ENCODE peak calls at places on chromosomes 2 and 18, in five cellular contexts. W, V, Z, E and A are unnamed samples.

GRCh38 chr2:20291106-20291564 is 59.5 kb downstream of the PUM2 start:
- DNase-seq in W (peak), V (peak), Z (peak), E (peak), A (peak)

GRCh38 chr2:69253893-69254292 is 133.1 kb downstream of the GFPT1 start:
- DNase-seq in W (no peak), V (no peak), Z (peak), E (peak), A (peak)

GRCh38 chr2:75044291-75044690 is 85.8 kb downstream of the POLE4 start:
- DNase-seq in W (no peak), V (no peak), Z (no peak), E (no peak), A (no peak)

GRCh38 chr2:99804969-99805368 is 315.2 kb upstream of the REV1 start:
- DNase-seq in W (no peak), V (no peak), Z (no peak), E (no peak), A (no peak)

GRCh38 chr2:176612736-176613135 is 343.5 kb downstream of the MTX2 start:
- DNase-seq in W (no peak), V (no peak), Z (peak), E (no peak), A (peak)

GRCh38 chr18:36579311-36579710 is 249.5 kb downstream of the TPGS2 start:
- DNase-seq in W (no peak), V (no peak), Z (peak), E (no peak), A (no peak)

GRCh38 chr2:109065335-109065734 is 63.7 kb upstream of the SH3RF3 start:
- DNase-seq in W (no peak), V (no peak), Z (no peak), E (no peak), A (no peak)

GRCh38 chr2:207165121-207166038 is at the start of gene KLF7:
- DNase-seq in W (peak), V (peak), Z (peak), E (no peak), A (peak)

GRCh38 chr2:19038096-19039015 is 320.1 kb downstream of the OSR1 start:
- DNase-seq in W (no peak), V (no peak), Z (peak), E (no peak), A (peak)

GRCh38 chr2:132757676-132758075 is 87.7 kb upstream of the LYPD1 start:
- DNase-seq in W (no peak), V (no peak), Z (peak), E (no peak), A (no peak)

GRCh38 chr2:16003809-16004208 is 63.5 kb downstream of the MYCN start:
- DNase-seq in W (no peak), V (no peak), Z (no peak), E (no peak), A (no peak)

GRCh38 chr2:16002575-16002974 is 62.2 kb downstream of the MYCN start:
- DNase-seq in W (no peak), V (no peak), Z (no peak), E (no peak), A (no peak)

GRCh38 chr2:16005389-16005788 is 65.0 kb downstream of the MYCN start:
- DNase-seq in W (no peak), V (no peak), Z (no peak), E (no peak), A (no peak)

GRCh38 chr2:16002144-16002543 is 61.8 kb downstream of the MYCN start:
- DNase-seq in W (no peak), V (no peak), Z (no peak), E (no peak), A (no peak)

GRCh38 chr2:16003152-16003551 is 62.8 kb downstream of the MYCN start:
- DNase-seq in W (no peak), V (no peak), Z (no peak), E (no peak), A (no peak)
- TF ChIP-seq CTCF in W (no peak), V (no peak), Z (no peak), E (no peak), A (no peak)

GRCh38 chr2:134988994-134989605 is 58.1 kb downstream of the MAP3K19 start:
- DNase-seq in W (no peak), V (no peak), Z (peak), E (peak), A (peak)
- TF ChIP-seq CTCF in W (peak), V (peak), Z (peak), E (peak), A (peak)

DNA sequence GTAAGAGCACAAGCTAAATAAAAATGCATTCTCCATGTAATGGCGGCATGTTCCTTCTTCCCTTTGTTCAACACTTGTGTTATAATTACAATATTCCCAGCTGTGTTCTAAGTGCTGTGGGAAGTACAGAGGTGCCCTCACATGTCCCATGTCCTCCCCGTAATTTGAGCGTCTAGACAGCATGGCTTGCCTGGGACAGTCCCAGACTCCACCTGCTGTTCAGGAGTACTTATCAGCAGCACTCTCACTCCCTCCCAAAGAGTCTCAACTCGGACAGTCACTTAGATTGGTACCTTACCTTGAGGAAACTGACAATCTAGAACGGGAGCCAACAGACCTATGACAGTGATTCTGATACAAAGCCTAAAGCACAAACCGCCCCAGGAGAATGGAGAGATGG is 370.5 kb downstream of the EIPR1 start:
- DNase-seq in W (no peak), V (no peak), Z (no peak), E (no peak), A (no peak)
- TF ChIP-seq CTCF in W (no peak), V (no peak), Z (no peak), E (no peak), A (no peak)

GRCh38 chr2:111924617-111925107 is 26.3 kb downstream of the MERTK start:
- DNase-seq in W (no peak), V (no peak), Z (no peak), E (no peak), A (no peak)

GRCh38 chr2:111919794-111920608 is 21.6 kb downstream of the MERTK start:
- DNase-seq in W (no peak), V (no peak), Z (no peak), E (no peak), A (no peak)

GRCh38 chr2:111923271-111923670 is 24.9 kb downstream of the MERTK start:
- DNase-seq in W (no peak), V (no peak), Z (peak), E (peak), A (no peak)

GRCh38 chr2:111918383-111918806 is 20.0 kb downstream of the MERTK start:
- DNase-seq in W (no peak), V (no peak), Z (peak), E (peak), A (no peak)

DNA sequence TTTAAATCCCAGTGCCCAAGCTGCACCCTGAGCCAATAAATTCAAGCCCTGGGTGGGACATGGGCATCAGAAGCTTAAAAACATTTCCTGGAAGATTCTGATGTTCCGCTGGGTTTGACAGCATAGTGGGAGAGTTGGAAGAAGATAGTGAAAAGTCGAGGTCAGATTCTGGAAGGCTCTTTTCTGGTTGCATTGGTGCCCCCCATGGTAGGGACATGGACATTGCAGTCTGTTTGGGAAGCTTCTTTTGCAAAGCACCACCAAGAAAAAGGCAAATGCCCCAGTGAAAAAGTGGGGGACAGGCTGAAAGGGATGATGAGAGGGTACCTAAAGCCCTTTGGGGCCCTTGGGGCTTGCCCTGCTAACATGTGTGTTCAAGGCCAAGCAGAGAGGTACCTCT is 21.0 kb downstream of the MERTK start:
- DNase-seq in W (no peak), V (no peak), Z (no peak), E (no peak), A (no peak)
- TF ChIP-seq CTCF in W (no peak), V (peak), Z (peak), E (no peak), A (peak)

GRCh38 chr2:62505649-62506420 is at the start of gene TMEM17:
- DNase-seq in W (peak), V (peak), Z (peak), E (peak), A (peak)
- TF ChIP-seq CTCF in W (no peak), V (no peak), Z (no peak), E (no peak), A (no peak)

DNA sequence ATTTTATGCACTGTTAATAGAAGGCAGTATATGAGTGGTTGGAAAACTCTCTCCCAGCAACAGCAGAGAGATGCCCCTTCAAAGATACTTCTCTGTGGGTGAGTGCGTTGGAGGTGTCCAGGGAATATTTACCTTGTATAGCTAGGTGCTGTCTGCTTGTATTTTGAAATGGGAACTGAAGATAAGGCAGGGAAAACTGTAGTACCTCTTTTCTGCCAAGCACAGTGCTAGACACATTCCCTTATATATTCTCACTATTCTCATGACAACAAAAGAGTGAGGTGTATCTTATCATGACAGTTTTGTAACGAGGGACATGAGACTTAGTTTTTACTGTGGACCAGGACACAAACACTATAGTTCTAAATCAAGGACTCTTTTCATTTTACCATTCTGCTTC is 2.1 kb downstream of the TTC39C start:
- DNase-seq in W (no peak), V (no peak), Z (no peak), E (no peak), A (no peak)
- TF ChIP-seq CTCF in W (peak), V (peak), Z (peak), E (peak), A (peak)

GRCh38 chr2:102112692-102113665 is 29.6 kb upstream of the IL1R1 start:
- DNase-seq in W (no peak), V (no peak), Z (peak), E (peak), A (no peak)
- TF ChIP-seq CTCF in W (no peak), V (no peak), Z (no peak), E (peak), A (no peak)

GRCh38 chr2:173075781-173076556 is at the start of gene MAP3K20:
- DNase-seq in W (peak), V (peak), Z (peak), E (no peak), A (peak)
- TF ChIP-seq CTCF in W (no peak), V (peak), Z (peak), E (peak), A (peak)

GRCh38 chr2:137178955-137179377 is 413.6 kb downstream of the THSD7B start:
- DNase-seq in W (no peak), V (no peak), Z (peak), E (peak), A (peak)

GRCh38 chr2:137167651-137168050 is 402.3 kb downstream of the THSD7B start:
- DNase-seq in W (no peak), V (no peak), Z (no peak), E (no peak), A (no peak)

GRCh38 chr2:137168564-137168963 is 403.2 kb downstream of the THSD7B start:
- DNase-seq in W (no peak), V (no peak), Z (no peak), E (peak), A (peak)

GRCh38 chr2:137172162-137172561 is 406.8 kb downstream of the THSD7B start:
- DNase-seq in W (no peak), V (no peak), Z (no peak), E (no peak), A (no peak)

DNA sequence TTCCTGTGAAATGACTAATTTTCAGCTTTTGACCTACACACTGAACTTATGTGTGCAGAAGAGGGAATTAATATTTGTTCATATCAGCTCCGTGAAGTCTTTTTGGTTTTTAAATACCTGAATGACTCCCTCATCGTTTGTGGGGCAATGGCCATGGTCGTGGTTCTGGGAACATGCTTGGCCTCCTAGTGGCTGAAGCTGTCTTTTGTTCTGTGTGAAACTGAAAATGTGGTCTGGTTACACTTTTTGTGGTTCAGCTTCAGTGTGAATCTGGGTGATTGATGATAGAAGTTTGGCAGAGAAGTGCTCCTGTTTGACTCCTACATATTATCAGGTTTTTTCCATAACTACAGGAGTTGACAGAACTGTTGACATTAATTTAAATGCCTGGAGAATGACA is 408.2 kb downstream of the THSD7B start:
- DNase-seq in W (no peak), V (no peak), Z (peak), E (peak), A (peak)
- TF ChIP-seq CTCF in W (peak), V (peak), Z (peak), E (peak), A (peak)